ENCODE peak calls at places on chromosomes 11 and 22, in nine cellular contexts. One of them, this sample, is unnamed.

GRCh38 chr22:31820655-31821054 is 66.8 kb downstream of the DEPDC5 start:
- DNase-seq in PC-3: no peak
- DNase-seq in MM.1S: no peak
- DNase-seq in HCT116: no peak
- DNase-seq in SK-N-SH: no peak
- DNase-seq in hepatocyte: no peak
- DNase-seq in GM23338: no peak
- DNase-seq in neural progenitor cell: no peak
- DNase-seq in OCI-LY7: no peak
- DNase-seq in this sample: no peak

GRCh38 chr22:39431821-39432251 is 25.0 kb upstream of the MGAT3 start:
- DNase-seq in HCT116: no peak
- DNase-seq in SK-N-SH: no peak
- DNase-seq in PC-3: no peak
- DNase-seq in hepatocyte: peak
- DNase-seq in OCI-LY7: no peak
- DNase-seq in MM.1S: no peak
- DNase-seq in neural progenitor cell: no peak
- DNase-seq in GM23338: no peak
- DNase-seq in this sample: peak

GRCh38 chr11:116882386-116882785 is 45.0 kb upstream of the APOA1 start:
- DNase-seq in HCT116: peak
- DNase-seq in neural progenitor cell: no peak
- DNase-seq in hepatocyte: no peak
- DNase-seq in PC-3: peak
- DNase-seq in OCI-LY7: no peak
- DNase-seq in SK-N-SH: no peak
- DNase-seq in MM.1S: peak
- DNase-seq in GM23338: no peak
- DNase-seq in this sample: peak

GRCh38 chr22:20272174-20272573 is 4.1 kb upstream of the RTN4R start:
- DNase-seq in neural progenitor cell: no peak
- DNase-seq in GM23338: no peak
- DNase-seq in HCT116: no peak
- DNase-seq in SK-N-SH: no peak
- DNase-seq in PC-3: no peak
- DNase-seq in OCI-LY7: no peak
- DNase-seq in MM.1S: no peak
- DNase-seq in hepatocyte: no peak
- DNase-seq in this sample: no peak

GRCh38 chr11:19977941-19978340 is 182.3 kb downstream of the DBX1 start:
- DNase-seq in hepatocyte: no peak
- DNase-seq in GM23338: no peak
- DNase-seq in MM.1S: no peak
- DNase-seq in OCI-LY7: no peak
- DNase-seq in neural progenitor cell: no peak
- DNase-seq in PC-3: no peak
- DNase-seq in SK-N-SH: no peak
- DNase-seq in HCT116: no peak
- DNase-seq in this sample: no peak

GRCh38 chr11:75490221-75491181 is 35.2 kb downstream of the GDPD5 start:
- DNase-seq in SK-N-SH: no peak
- DNase-seq in hepatocyte: no peak
- DNase-seq in PC-3: peak
- DNase-seq in GM23338: peak
- DNase-seq in neural progenitor cell: no peak
- DNase-seq in HCT116: no peak
- DNase-seq in OCI-LY7: no peak
- DNase-seq in MM.1S: no peak
- DNase-seq in this sample: peak

GRCh38 chr11:101442171-101442570 is 141.6 kb downstream of the TRPC6 start:
- DNase-seq in PC-3: peak
- DNase-seq in OCI-LY7: no peak
- DNase-seq in HCT116: no peak
- DNase-seq in hepatocyte: no peak
- DNase-seq in neural progenitor cell: no peak
- DNase-seq in SK-N-SH: no peak
- DNase-seq in GM23338: no peak
- DNase-seq in MM.1S: no peak
- DNase-seq in this sample: peak

GRCh38 chr22:37454857-37455686 is 27.8 kb upstream of the ELFN2 start:
- DNase-seq in hepatocyte: peak
- DNase-seq in neural progenitor cell: no peak
- DNase-seq in SK-N-SH: no peak
- DNase-seq in GM23338: no peak
- DNase-seq in MM.1S: no peak
- DNase-seq in PC-3: peak
- DNase-seq in HCT116: peak
- DNase-seq in OCI-LY7: no peak
- DNase-seq in this sample: peak

GRCh38 chr11:47378011-47378835 is at the start of gene SPI1:
- DNase-seq in SK-N-SH: peak
- DNase-seq in hepatocyte: no peak
- DNase-seq in PC-3: no peak
- DNase-seq in MM.1S: peak
- DNase-seq in GM23338: peak
- DNase-seq in HCT116: no peak
- DNase-seq in neural progenitor cell: no peak
- DNase-seq in OCI-LY7: peak
- DNase-seq in this sample: no peak

DNA sequence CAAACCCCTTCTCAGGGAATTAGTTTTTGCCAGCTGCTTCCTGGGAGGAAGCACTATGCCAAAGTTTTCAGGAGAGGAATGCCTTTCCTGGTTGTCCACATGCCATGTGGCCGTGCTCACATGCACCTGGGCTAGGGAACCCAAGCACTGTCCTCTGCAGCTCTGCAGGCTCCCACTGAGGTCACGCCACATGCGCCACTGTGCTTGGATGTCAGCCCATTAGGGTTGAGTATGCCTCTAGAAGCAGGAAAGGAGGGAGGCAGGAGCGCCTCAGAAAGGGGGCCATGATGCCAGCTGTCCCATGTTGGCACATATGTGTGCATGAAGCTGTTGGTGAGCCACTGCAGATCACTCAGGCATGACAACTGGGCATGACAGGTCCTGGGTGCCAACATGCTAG is 81.6 kb upstream of the SUSD2 start:
- DNase-seq in HCT116: no peak
- DNase-seq in neural progenitor cell: no peak
- DNase-seq in MM.1S: no peak
- DNase-seq in OCI-LY7: no peak
- DNase-seq in GM23338: no peak
- DNase-seq in PC-3: no peak
- DNase-seq in hepatocyte: no peak
- DNase-seq in SK-N-SH: no peak
- DNase-seq in this sample: no peak
- TF ChIP-seq EZH2phosphoT487 in HCT116: no peak
- TF ChIP-seq EZH2phosphoT487 in neural progenitor cell: no peak
- TF ChIP-seq EZH2phosphoT487 in MM.1S: no peak
- TF ChIP-seq EZH2phosphoT487 in OCI-LY7: no peak
- TF ChIP-seq EZH2phosphoT487 in GM23338: no peak
- TF ChIP-seq EZH2phosphoT487 in PC-3: no peak
- TF ChIP-seq EZH2phosphoT487 in hepatocyte: no peak
- TF ChIP-seq EZH2phosphoT487 in SK-N-SH: no peak
- TF ChIP-seq EZH2phosphoT487 in this sample: no peak

GRCh38 chr11:62791501-62792192 is at the start of gene TMEM223:
- DNase-seq in hepatocyte: peak
- DNase-seq in neural progenitor cell: peak
- DNase-seq in PC-3: peak
- DNase-seq in MM.1S: peak
- DNase-seq in SK-N-SH: peak
- DNase-seq in OCI-LY7: peak
- DNase-seq in HCT116: peak
- DNase-seq in GM23338: peak
- DNase-seq in this sample: peak

GRCh38 chr11:62789576-62789975 is 2.2 kb downstream of the TMEM223 start:
- DNase-seq in hepatocyte: no peak
- DNase-seq in neural progenitor cell: no peak
- DNase-seq in HCT116: no peak
- DNase-seq in PC-3: no peak
- DNase-seq in SK-N-SH: no peak
- DNase-seq in MM.1S: no peak
- DNase-seq in GM23338: no peak
- DNase-seq in OCI-LY7: no peak
- DNase-seq in this sample: no peak

GRCh38 chr11:62788991-62789390 is 1.8 kb downstream of the TMEM179B start:
- DNase-seq in PC-3: no peak
- DNase-seq in MM.1S: no peak
- DNase-seq in hepatocyte: no peak
- DNase-seq in SK-N-SH: no peak
- DNase-seq in OCI-LY7: no peak
- DNase-seq in HCT116: no peak
- DNase-seq in neural progenitor cell: no peak
- DNase-seq in GM23338: peak
- DNase-seq in this sample: no peak

GRCh38 chr11:62787005-62787759 is at the start of gene TMEM179B:
- DNase-seq in MM.1S: peak
- DNase-seq in OCI-LY7: peak
- DNase-seq in hepatocyte: peak
- DNase-seq in neural progenitor cell: peak
- DNase-seq in SK-N-SH: peak
- DNase-seq in HCT116: peak
- DNase-seq in PC-3: peak
- DNase-seq in GM23338: peak
- DNase-seq in this sample: peak

GRCh38 chr11:62786318-62787004 is 741 bp upstream of the TMEM179B start:
- DNase-seq in OCI-LY7: peak
- DNase-seq in PC-3: peak
- DNase-seq in SK-N-SH: peak
- DNase-seq in neural progenitor cell: peak
- DNase-seq in GM23338: peak
- DNase-seq in hepatocyte: peak
- DNase-seq in HCT116: peak
- DNase-seq in MM.1S: peak
- DNase-seq in this sample: peak
- TF ChIP-seq EZH2phosphoT487 in OCI-LY7: no peak
- TF ChIP-seq EZH2phosphoT487 in PC-3: no peak
- TF ChIP-seq EZH2phosphoT487 in SK-N-SH: no peak
- TF ChIP-seq EZH2phosphoT487 in neural progenitor cell: no peak
- TF ChIP-seq EZH2phosphoT487 in GM23338: no peak
- TF ChIP-seq EZH2phosphoT487 in hepatocyte: no peak
- TF ChIP-seq EZH2phosphoT487 in HCT116: no peak
- TF ChIP-seq EZH2phosphoT487 in MM.1S: no peak
- TF ChIP-seq EZH2phosphoT487 in this sample: no peak

GRCh38 chr11:62544521-62545436 is 1.8 kb downstream of the AHNAK start:
- DNase-seq in neural progenitor cell: peak
- DNase-seq in GM23338: no peak
- DNase-seq in MM.1S: no peak
- DNase-seq in OCI-LY7: no peak
- DNase-seq in hepatocyte: peak
- DNase-seq in SK-N-SH: no peak
- DNase-seq in HCT116: no peak
- DNase-seq in PC-3: peak
- DNase-seq in this sample: peak

GRCh38 chr11:62543680-62544444 is 2.7 kb downstream of the AHNAK start:
- DNase-seq in PC-3: peak
- DNase-seq in hepatocyte: no peak
- DNase-seq in HCT116: no peak
- DNase-seq in MM.1S: no peak
- DNase-seq in GM23338: no peak
- DNase-seq in OCI-LY7: no peak
- DNase-seq in neural progenitor cell: no peak
- DNase-seq in SK-N-SH: no peak
- DNase-seq in this sample: peak

GRCh38 chr11:62540804-62541671 is 5.6 kb downstream of the AHNAK start:
- DNase-seq in GM23338: no peak
- DNase-seq in MM.1S: no peak
- DNase-seq in OCI-LY7: peak
- DNase-seq in PC-3: no peak
- DNase-seq in HCT116: no peak
- DNase-seq in neural progenitor cell: no peak
- DNase-seq in hepatocyte: no peak
- DNase-seq in SK-N-SH: no peak
- DNase-seq in this sample: peak

GRCh38 chr11:62542111-62542745 is 4.4 kb downstream of the AHNAK start:
- DNase-seq in neural progenitor cell: no peak
- DNase-seq in MM.1S: no peak
- DNase-seq in hepatocyte: no peak
- DNase-seq in HCT116: no peak
- DNase-seq in PC-3: no peak
- DNase-seq in OCI-LY7: no peak
- DNase-seq in GM23338: no peak
- DNase-seq in SK-N-SH: no peak
- DNase-seq in this sample: no peak

DNA sequence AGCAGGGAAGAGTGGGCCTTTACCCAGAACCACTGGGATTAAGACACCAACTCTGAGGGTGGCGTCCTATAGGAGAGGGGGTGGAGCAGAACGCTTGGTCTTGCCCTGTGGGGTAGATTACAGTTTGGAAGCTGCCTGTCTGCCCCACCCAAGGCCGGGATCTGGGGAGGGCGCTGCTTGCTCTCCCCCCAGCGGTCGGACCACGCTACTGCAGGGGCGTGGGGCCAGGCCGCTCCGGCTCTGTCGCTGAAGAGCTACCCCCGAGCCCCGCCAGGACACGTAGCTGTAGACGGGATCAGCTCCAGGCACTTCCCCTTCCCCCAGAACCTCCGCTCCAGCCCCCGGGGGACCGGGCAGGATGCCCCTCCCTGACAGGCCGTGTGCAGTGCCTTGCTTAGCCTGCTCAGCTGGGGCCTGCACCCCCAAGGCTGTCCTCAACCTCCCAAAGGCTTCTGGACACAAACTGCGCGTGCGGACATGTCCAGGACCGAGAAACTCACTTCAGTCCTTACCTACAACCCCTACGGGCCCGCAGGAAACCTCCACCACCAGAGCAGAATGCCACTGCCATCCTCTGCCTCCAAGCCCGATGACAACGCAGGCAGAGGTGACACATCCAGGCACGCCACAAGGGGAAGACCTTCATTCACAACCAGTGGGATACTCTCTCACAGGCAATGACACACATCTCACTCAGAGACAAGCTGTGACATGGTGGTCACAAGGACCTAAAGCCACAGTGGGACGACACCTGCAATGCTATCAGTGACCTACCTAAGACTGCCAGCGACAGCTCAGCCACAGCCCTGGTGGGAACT is 3.6 kb downstream of the AHNAK start:
- DNase-seq in OCI-LY7: peak
- DNase-seq in GM23338: peak
- DNase-seq in HCT116: peak
- DNase-seq in hepatocyte: peak
- DNase-seq in neural progenitor cell: peak
- DNase-seq in PC-3: peak
- DNase-seq in SK-N-SH: peak
- DNase-seq in MM.1S: peak
- DNase-seq in this sample: peak
- TF ChIP-seq EZH2phosphoT487 in OCI-LY7: no peak
- TF ChIP-seq EZH2phosphoT487 in GM23338: no peak
- TF ChIP-seq EZH2phosphoT487 in HCT116: no peak
- TF ChIP-seq EZH2phosphoT487 in hepatocyte: no peak
- TF ChIP-seq EZH2phosphoT487 in neural progenitor cell: no peak
- TF ChIP-seq EZH2phosphoT487 in PC-3: no peak
- TF ChIP-seq EZH2phosphoT487 in SK-N-SH: no peak
- TF ChIP-seq EZH2phosphoT487 in MM.1S: no peak
- TF ChIP-seq EZH2phosphoT487 in this sample: no peak

DNA sequence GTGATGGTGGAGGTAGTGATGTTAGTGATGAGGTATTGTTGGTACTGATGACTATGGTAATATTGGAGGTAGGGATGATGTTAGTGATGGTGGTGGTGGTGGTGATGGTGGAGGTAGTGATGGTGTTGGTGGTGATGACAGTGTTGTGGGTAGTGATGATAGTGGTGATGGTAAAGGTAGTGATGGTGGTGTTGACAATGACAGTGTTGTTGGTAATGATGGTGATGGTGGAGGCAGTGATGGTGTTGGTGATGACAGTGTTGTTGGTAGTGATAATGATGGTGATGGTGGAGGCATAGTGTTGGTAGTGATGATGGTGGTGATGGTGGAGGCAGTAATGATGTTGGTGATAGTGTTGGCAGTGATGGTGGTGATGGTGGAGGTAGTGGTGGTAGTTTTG is 65.1 kb downstream of the MYO7A start:
- DNase-seq in neural progenitor cell: no peak
- DNase-seq in OCI-LY7: no peak
- DNase-seq in MM.1S: no peak
- DNase-seq in GM23338: no peak
- DNase-seq in HCT116: no peak
- DNase-seq in SK-N-SH: no peak
- DNase-seq in PC-3: no peak
- DNase-seq in hepatocyte: no peak
- DNase-seq in this sample: no peak
- TF ChIP-seq EZH2phosphoT487 in neural progenitor cell: no peak
- TF ChIP-seq EZH2phosphoT487 in OCI-LY7: no peak
- TF ChIP-seq EZH2phosphoT487 in MM.1S: no peak
- TF ChIP-seq EZH2phosphoT487 in GM23338: no peak
- TF ChIP-seq EZH2phosphoT487 in HCT116: no peak
- TF ChIP-seq EZH2phosphoT487 in SK-N-SH: no peak
- TF ChIP-seq EZH2phosphoT487 in PC-3: no peak
- TF ChIP-seq EZH2phosphoT487 in hepatocyte: no peak
- TF ChIP-seq EZH2phosphoT487 in this sample: no peak

This sample was measured in GM23248.